ENCODE peak calls at places on chromosomes 13 and 19, in six cellular contexts. One of them, this sample, is unnamed.

GRCh38 chr19:14434543-14435319 is 1.6 kb downstream of the PKN1 start:
- DNase-seq in lower leg skin: peak; percentile 37
- DNase-seq in fibroblast of gingiva: peak; percentile 45
- DNase-seq in activated T-cell treated with anti-CD3 and anti-CD28 coated beads for 24 hours: no peak
- DNase-seq in T-cell: no peak
- DNase-seq in fibroblast of pulmonary artery: peak; percentile 82
- DNase-seq in this sample: no peak

GRCh38 chr19:48333467-48334384 is 8.4 kb downstream of the EMP3 start:
- DNase-seq in fibroblast of pulmonary artery: peak; percentile 95
- DNase-seq in activated T-cell treated with anti-CD3 and anti-CD28 coated beads for 24 hours: peak; percentile 89
- DNase-seq in T-cell: peak; percentile 90
- DNase-seq in lower leg skin: peak; percentile 87
- DNase-seq in fibroblast of gingiva: peak; percentile 91
- DNase-seq in this sample: peak; percentile 73

GRCh38 chr19:49808762-49809154 is 4.3 kb downstream of the FUZ start:
- DNase-seq in T-cell: peak; percentile 56
- DNase-seq in lower leg skin: peak; percentile 92
- DNase-seq in activated T-cell treated with anti-CD3 and anti-CD28 coated beads for 24 hours: peak; percentile 75
- DNase-seq in fibroblast of pulmonary artery: peak; percentile 84
- DNase-seq in fibroblast of gingiva: peak; percentile 85
- DNase-seq in this sample: peak; percentile 72

GRCh38 chr19:8922591-8922990 is 87.6 kb downstream of the MUC16 start:
- DNase-seq in activated T-cell treated with anti-CD3 and anti-CD28 coated beads for 24 hours: no peak
- DNase-seq in fibroblast of pulmonary artery: no peak
- DNase-seq in fibroblast of gingiva: no peak
- DNase-seq in lower leg skin: no peak
- DNase-seq in T-cell: no peak
- DNase-seq in this sample: no peak

GRCh38 chr13:30654430-30654829 is 36.7 kb downstream of the USPL1 start:
- DNase-seq in activated T-cell treated with anti-CD3 and anti-CD28 coated beads for 24 hours: no peak
- DNase-seq in fibroblast of gingiva: no peak
- DNase-seq in fibroblast of pulmonary artery: no peak
- DNase-seq in lower leg skin: no peak
- DNase-seq in T-cell: no peak
- DNase-seq in this sample: no peak

GRCh38 chr19:54373781-54374266 is 9.1 kb upstream of the LAIR1 start:
- DNase-seq in T-cell: no peak
- DNase-seq in fibroblast of gingiva: no peak
- DNase-seq in lower leg skin: no peak
- DNase-seq in activated T-cell treated with anti-CD3 and anti-CD28 coated beads for 24 hours: no peak
- DNase-seq in fibroblast of pulmonary artery: no peak
- DNase-seq in this sample: no peak

GRCh38 chr19:2462635-2463421 is 6.1 kb upstream of the LMNB2 start:
- DNase-seq in fibroblast of pulmonary artery: peak; percentile 96
- DNase-seq in lower leg skin: peak; percentile 84
- DNase-seq in fibroblast of gingiva: peak; percentile 99
- DNase-seq in T-cell: no peak
- DNase-seq in activated T-cell treated with anti-CD3 and anti-CD28 coated beads for 24 hours: no peak
- DNase-seq in this sample: peak; percentile 61

GRCh38 chr13:99860736-99861135 is 110.8 kb downstream of the ZIC5 start:
- DNase-seq in fibroblast of pulmonary artery: no peak
- DNase-seq in fibroblast of gingiva: no peak
- DNase-seq in T-cell: no peak
- DNase-seq in lower leg skin: no peak
- DNase-seq in activated T-cell treated with anti-CD3 and anti-CD28 coated beads for 24 hours: no peak
- DNase-seq in this sample: no peak

GRCh38 chr19:7903244-7904073 is at the start of gene MAP2K7:
- DNase-seq in fibroblast of gingiva: peak; percentile 98
- DNase-seq in activated T-cell treated with anti-CD3 and anti-CD28 coated beads for 24 hours: peak; percentile 100
- DNase-seq in fibroblast of pulmonary artery: peak; percentile 100
- DNase-seq in lower leg skin: peak; percentile 99
- DNase-seq in T-cell: peak; percentile 99
- DNase-seq in this sample: peak; percentile 95

GRCh38 chr19:33763661-33764343 is 32.9 kb upstream of the KCTD15 start:
- DNase-seq in lower leg skin: no peak
- DNase-seq in fibroblast of pulmonary artery: no peak
- DNase-seq in activated T-cell treated with anti-CD3 and anti-CD28 coated beads for 24 hours: no peak
- DNase-seq in fibroblast of gingiva: no peak
- DNase-seq in T-cell: no peak
- DNase-seq in this sample: peak; percentile 7

GRCh38 chr19:55467236-55468053 is 2.9 kb upstream of the C19orf85 start:
- DNase-seq in T-cell: no peak
- DNase-seq in activated T-cell treated with anti-CD3 and anti-CD28 coated beads for 24 hours: peak; percentile 52
- DNase-seq in lower leg skin: no peak
- DNase-seq in fibroblast of pulmonary artery: peak; percentile 82
- DNase-seq in fibroblast of gingiva: peak; percentile 85
- DNase-seq in this sample: no peak

GRCh38 chr13:106083620-106084350 is 451.7 kb downstream of the EFNB2 start:
- DNase-seq in activated T-cell treated with anti-CD3 and anti-CD28 coated beads for 24 hours: no peak
- DNase-seq in fibroblast of gingiva: peak; percentile 26
- DNase-seq in lower leg skin: no peak
- DNase-seq in T-cell: no peak
- DNase-seq in fibroblast of pulmonary artery: peak; percentile 66
- DNase-seq in this sample: peak; percentile 18

GRCh38 chr19:32719611-32720059 is at the start of gene TDRD12:
- DNase-seq in fibroblast of pulmonary artery: no peak
- DNase-seq in T-cell: no peak
- DNase-seq in activated T-cell treated with anti-CD3 and anti-CD28 coated beads for 24 hours: no peak
- DNase-seq in lower leg skin: no peak
- DNase-seq in fibroblast of gingiva: no peak
- DNase-seq in this sample: no peak

GRCh38 chr19:28881616-28882015 is 331.3 kb downstream of the UQCRFS1 start:
- DNase-seq in T-cell: no peak
- DNase-seq in lower leg skin: no peak
- DNase-seq in fibroblast of pulmonary artery: no peak
- DNase-seq in fibroblast of gingiva: no peak
- DNase-seq in activated T-cell treated with anti-CD3 and anti-CD28 coated beads for 24 hours: no peak
- DNase-seq in this sample: no peak

GRCh38 chr19:30360378-30361106 is 11.6 kb upstream of the ZNF536 start:
- DNase-seq in T-cell: no peak
- DNase-seq in lower leg skin: no peak
- DNase-seq in fibroblast of pulmonary artery: no peak
- DNase-seq in fibroblast of gingiva: no peak
- DNase-seq in activated T-cell treated with anti-CD3 and anti-CD28 coated beads for 24 hours: no peak
- DNase-seq in this sample: no peak

GRCh38 chr13:110017379-110017778 is 231.0 kb upstream of the IRS2 start:
- DNase-seq in T-cell: no peak
- DNase-seq in activated T-cell treated with anti-CD3 and anti-CD28 coated beads for 24 hours: no peak
- DNase-seq in fibroblast of pulmonary artery: peak; percentile 92
- DNase-seq in fibroblast of gingiva: peak; percentile 66
- DNase-seq in lower leg skin: no peak
- DNase-seq in this sample: no peak

GRCh38 chr19:48806518-48806817 is 4.4 kb downstream of the BCAT2 start:
- DNase-seq in T-cell: no peak
- DNase-seq in activated T-cell treated with anti-CD3 and anti-CD28 coated beads for 24 hours: no peak
- DNase-seq in lower leg skin: no peak
- DNase-seq in fibroblast of pulmonary artery: no peak
- DNase-seq in fibroblast of gingiva: peak; percentile 13
- DNase-seq in this sample: peak; percentile 6

GRCh38 chr13:26923824-26924605 is 163.4 kb upstream of the GPR12 start:
- DNase-seq in fibroblast of gingiva: no peak
- DNase-seq in lower leg skin: no peak
- DNase-seq in T-cell: no peak
- DNase-seq in activated T-cell treated with anti-CD3 and anti-CD28 coated beads for 24 hours: no peak
- DNase-seq in fibroblast of pulmonary artery: peak; percentile 80
- DNase-seq in this sample: no peak

GRCh38 chr19:1880611-1881392 is 4.5 kb downstream of the ABHD17A start:
- DNase-seq in activated T-cell treated with anti-CD3 and anti-CD28 coated beads for 24 hours: no peak
- DNase-seq in T-cell: no peak
- DNase-seq in fibroblast of gingiva: no peak
- DNase-seq in fibroblast of pulmonary artery: no peak
- DNase-seq in lower leg skin: no peak
- DNase-seq in this sample: peak; percentile 69

GRCh38 chr19:7799640-7800355 is 30.2 kb upstream of the EVI5L start:
- DNase-seq in activated T-cell treated with anti-CD3 and anti-CD28 coated beads for 24 hours: peak; percentile 61
- DNase-seq in lower leg skin: peak; percentile 64
- DNase-seq in fibroblast of pulmonary artery: peak; percentile 84
- DNase-seq in fibroblast of gingiva: peak; percentile 66
- DNase-seq in T-cell: no peak
- DNase-seq in this sample: peak; percentile 35

GRCh38 chr13:76680112-76680511 is 206.1 kb downstream of the KCTD12 start:
- DNase-seq in fibroblast of pulmonary artery: no peak
- DNase-seq in lower leg skin: no peak
- DNase-seq in T-cell: no peak
- DNase-seq in activated T-cell treated with anti-CD3 and anti-CD28 coated beads for 24 hours: no peak
- DNase-seq in fibroblast of gingiva: no peak
- DNase-seq in this sample: no peak

This sample was measured in C1 segment of cervical spinal cord.